ENCODE peak calls at places on chromosomes 7 and 10, in ten cellular contexts. Q is WTC11, K is Panc1, T is body of pancreas, S is RWPE1, U is A549, D is AG10803, L is PC-3, Y is HFFc6, E is choroid plexus epithelial cell. C is an unnamed sample.

GRCh38 chr10:6269953-6270867 is 67.5 kb downstream of the PFKFB3 start:
- DNase-seq in Q (no peak), D (peak), T (no peak), S (no peak), U (no peak), E (no peak), K (no peak), Y (no peak), L (no peak), C (no peak)

GRCh38 chr10:10831085-10831484 is 186.6 kb upstream of the CELF2 start:
- DNase-seq in T (no peak), D (peak), U (no peak), S (peak), E (peak), Y (peak), Q (no peak), K (peak), L (peak), C (no peak)

GRCh38 chr10:90167174-90168064 is 466.0 kb downstream of the KIF20B start:
- DNase-seq in S (peak), K (no peak), Y (no peak), E (peak), L (no peak), D (no peak), T (no peak), U (no peak), Q (no peak), C (no peak)

GRCh38 chr10:33117816-33118215 is 159.8 kb upstream of the ITGB1 start:
- DNase-seq in U (no peak), S (no peak), K (no peak), Y (no peak), E (no peak), T (no peak), Q (no peak), D (no peak), L (no peak), C (no peak)

GRCh38 chr7:101921061-101921460 is 103.6 kb downstream of the CUX1 start:
- DNase-seq in D (no peak), T (no peak), E (no peak), S (no peak), U (no peak), K (no peak), Y (no peak), L (no peak), Q (no peak), C (no peak)

GRCh38 chr10:12348870-12349627 is at the start of gene CAMK1D:
- DNase-seq in S (peak), K (no peak), Q (peak), T (peak), U (peak), Y (peak), E (peak), D (peak), L (peak), C (peak)

GRCh38 chr7:111132833-111133232 is 41.9 kb downstream of the LRRN3 start:
- DNase-seq in K (peak), L (peak), D (no peak), Y (no peak), S (no peak), U (peak), Q (no peak), T (no peak), E (peak), C (no peak)

GRCh38 chr7:33495207-33495606 is 365.8 kb downstream of the BBS9 start:
- DNase-seq in K (no peak), Y (peak), D (peak), L (peak), E (peak), S (no peak), Q (no peak), T (no peak), U (no peak), C (no peak)

GRCh38 chr7:66500087-66500486 is 128.6 kb upstream of the KCTD7 start:
- DNase-seq in S (no peak), L (no peak), U (peak), D (no peak), E (no peak), Q (no peak), T (no peak), K (peak), Y (peak), C (no peak)

GRCh38 chr10:132151951-132152505 is 34.7 kb upstream of the DPYSL4 start:
- DNase-seq in K (no peak), L (no peak), Q (peak), D (no peak), Y (no peak), U (no peak), S (no peak), E (no peak), T (peak), C (no peak)

GRCh38 chr10:3908183-3908582 is 123.2 kb upstream of the KLF6 start:
- DNase-seq in L (no peak), D (peak), Y (no peak), Q (no peak), E (no peak), S (no peak), T (no peak), K (no peak), U (no peak), C (no peak)

GRCh38 chr10:70094287-70094686 is 38.3 kb downstream of the AIFM2 start:
- DNase-seq in Q (no peak), T (no peak), Y (no peak), L (no peak), U (no peak), K (no peak), S (no peak), E (no peak), D (no peak), C (no peak)

GRCh38 chr10:127886371-127887051 is 6.2 kb downstream of the CLRN3 start:
- DNase-seq in D (no peak), Q (no peak), L (no peak), U (no peak), T (no peak), S (no peak), K (no peak), Y (no peak), E (no peak), C (no peak)

GRCh38 chr7:134834689-134835462 is 55.4 kb downstream of the CALD1 start:
- DNase-seq in S (no peak), L (no peak), Q (no peak), D (peak), Y (peak), U (peak), T (no peak), K (no peak), E (peak), C (no peak)

GRCh38 chr7:5218564-5219360 is 28.7 kb downstream of the WIPI2 start:
- DNase-seq in Q (no peak), U (no peak), K (no peak), L (no peak), Y (no peak), S (no peak), D (no peak), T (peak), E (no peak), C (no peak)

GRCh38 chr10:33136271-33136670 is 178.2 kb upstream of the ITGB1 start:
- DNase-seq in Y (peak), U (no peak), Q (no peak), K (no peak), E (no peak), D (peak), S (peak), T (no peak), L (peak), C (peak)

GRCh38 chr7:20217193-20217948 is at the start of gene MACC1:
- DNase-seq in T (peak), E (no peak), Q (peak), D (no peak), K (no peak), U (no peak), L (peak), S (peak), Y (no peak), C (peak)

GRCh38 chr7:2667843-2668242 is 20.2 kb upstream of the AMZ1 start:
- DNase-seq in K (no peak), T (no peak), Q (no peak), U (no peak), L (no peak), E (no peak), S (no peak), Y (no peak), D (no peak), C (no peak)

GRCh38 chr7:78063758-78064157 is 265.2 kb downstream of the PHTF2 start:
- DNase-seq in L (no peak), T (no peak), D (no peak), U (no peak), K (no peak), Y (peak), S (no peak), E (no peak), Q (no peak), C (no peak)

GRCh38 chr7:4774804-4775280 is 581 bp upstream of the AP5Z1 start:
- DNase-seq in Q (no peak), T (peak), U (no peak), Y (peak), L (peak), K (peak), S (peak), D (peak), E (peak), C (peak)

GRCh38 chr10:109883859-109884771 is 39.2 kb downstream of the XPNPEP1 start:
- DNase-seq in T (peak), L (peak), D (peak), Y (peak), Q (peak), K (peak), U (peak), E (peak), S (peak), C (peak)

GRCh38 chr10:11551104-11551503 is 60.3 kb downstream of the USP6NL start:
- DNase-seq in E (no peak), L (no peak), Y (no peak), U (no peak), D (no peak), Q (no peak), S (no peak), K (no peak), T (no peak), C (no peak)

GRCh38 chr10:31617133-31617532 is 298.1 kb downstream of the ZEB1 start:
- DNase-seq in D (no peak), S (no peak), U (no peak), Y (no peak), T (no peak), K (no peak), L (no peak), E (no peak), Q (no peak), C (no peak)

GRCh38 chr7:27172823-27173411 is 1.2 kb downstream of the HOXA10 start:
- DNase-seq in L (peak), T (peak), S (no peak), E (peak), Y (peak), K (no peak), Q (no peak), U (peak), D (peak), C (peak)

GRCh38 chr10:132109341-132110072 is 43.8 kb downstream of the JAKMIP3 start:
- DNase-seq in D (peak), U (no peak), E (no peak), Y (no peak), K (no peak), Q (no peak), T (no peak), S (no peak), L (no peak), C (no peak)

GRCh38 chr10:30495687-30496086 is 61.7 kb downstream of the MAP3K8 start:
- DNase-seq in K (no peak), U (no peak), Q (no peak), T (no peak), D (no peak), S (no peak), E (no peak), L (peak), Y (peak), C (no peak)

GRCh38 chr7:31603076-31603475 is 83.9 kb upstream of the PPP1R17 start:
- DNase-seq in E (no peak), L (peak), K (no peak), S (no peak), Y (no peak), D (peak), U (no peak), Q (no peak), T (no peak), C (no peak)

GRCh38 chr10:3676564-3676963 is 108.4 kb downstream of the KLF6 start:
- DNase-seq in U (no peak), K (no peak), T (no peak), Q (no peak), Y (no peak), E (no peak), L (no peak), D (no peak), S (no peak), C (no peak)

GRCh38 chr10:50622497-50623298 is 1.1 kb downstream of the SGMS1 start:
- DNase-seq in K (no peak), S (peak), L (peak), T (peak), Q (peak), U (peak), E (peak), D (peak), Y (peak), C (peak)

GRCh38 chr10:96999337-96999736 is 167.2 kb downstream of the LCOR start:
- DNase-seq in Q (no peak), D (no peak), Y (no peak), S (no peak), L (no peak), T (no peak), E (no peak), K (no peak), U (no peak), C (no peak)

GRCh38 chr7:55476071-55476803 is 96.1 kb downstream of the VOPP1 start:
- DNase-seq in T (no peak), U (no peak), D (peak), E (peak), L (no peak), Q (no peak), Y (no peak), K (no peak), S (no peak), C (no peak)

GRCh38 chr7:122885583-122886356 is 490 bp downstream of the CADPS2 start:
- DNase-seq in U (peak), T (peak), S (peak), L (peak), D (peak), E (peak), Y (no peak), Q (peak), K (no peak), C (peak)

GRCh38 chr7:3019801-3020200 is 23.9 kb downstream of the CARD11 start:
- DNase-seq in K (no peak), U (no peak), E (no peak), S (no peak), D (no peak), T (no peak), Y (no peak), L (no peak), Q (no peak), C (no peak)

GRCh38 chr10:35726850-35727249 is 84.8 kb upstream of the FZD8 start:
- DNase-seq in K (no peak), U (no peak), Y (no peak), L (no peak), S (no peak), T (no peak), D (peak), Q (no peak), E (no peak), C (no peak)

GRCh38 chr7:23184291-23184690 is 2.4 kb downstream of the NUP42 start:
- DNase-seq in D (no peak), Y (no peak), U (no peak), Q (no peak), K (no peak), S (no peak), E (no peak), T (no peak), L (no peak), C (no peak)

GRCh38 chr7:23181684-23182553 is at the start of gene NUP42:
- DNase-seq in Y (peak), D (peak), S (peak), K (peak), U (peak), T (peak), Q (peak), L (peak), E (peak), C (peak)

GRCh38 chr7:23183279-23184012 is 1.6 kb downstream of the NUP42 start:
- DNase-seq in S (no peak), T (no peak), U (no peak), Q (no peak), K (no peak), Y (no peak), D (peak), E (no peak), L (no peak), C (no peak)

GRCh38 chr7:23185980-23186379 is 4.1 kb downstream of the NUP42 start:
- DNase-seq in K (no peak), S (no peak), U (no peak), L (no peak), Y (no peak), D (no peak), Q (no peak), T (no peak), E (no peak), C (no peak)

DNA sequence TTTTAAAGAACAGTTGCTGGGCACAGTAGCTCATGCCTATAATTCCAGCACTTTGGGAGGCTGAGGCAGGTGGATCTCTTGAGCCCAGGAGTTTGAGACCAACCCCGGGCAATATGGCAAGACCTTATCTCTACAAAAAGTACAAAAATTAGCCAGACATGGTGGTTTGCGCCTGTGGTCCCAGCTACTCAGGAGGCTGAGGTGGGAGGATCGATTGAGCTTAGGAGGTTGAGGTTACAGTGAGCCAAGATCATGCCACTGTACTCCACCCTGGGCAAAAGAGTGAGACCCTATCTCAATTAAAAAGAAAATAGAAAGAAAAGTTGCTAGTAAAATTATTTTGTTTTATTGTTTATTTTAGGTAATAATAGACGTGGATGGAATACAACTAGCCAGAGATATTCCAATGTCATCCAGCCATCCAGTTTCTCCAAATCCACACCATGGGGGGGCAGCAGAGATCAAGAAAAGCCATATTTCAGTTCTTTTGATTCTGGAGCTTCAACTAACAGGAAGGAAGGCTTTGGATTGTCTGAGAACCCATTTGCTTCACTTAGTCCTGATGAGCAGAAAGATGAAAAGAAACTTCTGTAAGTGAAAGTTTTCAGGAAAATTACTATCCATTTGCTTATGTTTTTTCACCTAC is 3.0 kb downstream of the NUP42 start:
- DNase-seq in S (peak), D (peak), Q (no peak), K (peak), E (peak), T (no peak), U (peak), L (peak), Y (peak), C (peak)
- TF ChIP-seq CTCF in S (peak), D (peak), Q (no peak), K (peak), E (peak), T (no peak), U (peak), L (peak), Y (peak), C (peak)

DNA sequence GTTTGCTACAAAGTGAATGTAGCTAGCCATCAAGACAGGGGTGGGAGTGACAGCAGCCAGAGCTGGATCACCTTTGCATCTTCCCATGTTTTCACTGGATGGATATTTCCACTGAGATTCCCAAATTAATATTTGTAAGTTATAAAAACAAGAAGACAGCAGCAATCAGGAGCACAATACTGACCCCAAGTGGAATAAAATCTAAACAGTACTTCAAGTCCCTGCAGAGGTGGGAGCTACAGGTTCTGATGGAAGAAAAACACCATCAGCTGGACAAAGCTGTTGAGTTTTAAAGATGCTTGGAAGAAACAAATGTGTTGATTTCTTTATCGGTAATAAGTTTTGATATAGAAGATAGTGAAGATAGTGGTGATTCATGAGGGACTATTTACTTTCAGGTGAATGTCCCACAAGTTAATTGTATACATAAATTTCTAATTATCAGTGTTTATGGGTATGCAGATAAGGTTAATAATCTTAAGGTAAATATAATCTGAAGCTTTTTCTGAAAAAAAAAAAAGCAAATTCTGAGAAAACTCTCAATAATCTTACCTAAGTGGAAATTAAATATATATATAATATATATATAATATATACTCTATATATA is 129.3 kb downstream of the SLC16A9 start:
- DNase-seq in Q (no peak), K (peak), T (no peak), D (peak), L (peak), Y (peak), U (peak), E (peak), S (peak), C (peak)
- TF ChIP-seq CTCF in Q (no peak), K (peak), T (peak), D (peak), L (peak), Y (peak), U (peak), E (peak), S (peak), C (peak)

DNA sequence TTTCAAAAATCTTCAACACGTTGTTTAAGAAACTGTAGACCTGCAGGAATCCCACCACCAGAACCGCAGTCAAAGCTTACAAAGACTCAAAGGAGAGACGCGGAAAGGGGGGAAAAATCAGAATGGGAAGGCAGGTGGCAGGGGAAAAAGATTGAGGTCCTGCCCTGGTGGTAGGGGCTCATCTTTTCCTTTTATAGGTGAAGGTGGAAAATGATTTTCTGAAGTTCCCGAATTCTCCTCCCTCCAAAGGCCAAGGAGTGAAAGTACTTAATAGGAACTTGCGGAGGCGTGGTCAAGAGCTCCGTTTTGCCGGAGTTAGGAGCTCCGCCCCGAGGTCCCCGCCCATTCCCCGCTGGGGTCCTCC is 729 bp downstream of the BBIP1 start:
- DNase-seq in L (peak), S (peak), T (peak), D (peak), Y (peak), K (peak), U (peak), E (peak), Q (peak), C (peak)
- TF ChIP-seq CTCF in L (no peak), S (peak), T (peak), D (peak), Y (peak), K (peak), U (no peak), E (peak), Q (no peak), C (no peak)

DNA sequence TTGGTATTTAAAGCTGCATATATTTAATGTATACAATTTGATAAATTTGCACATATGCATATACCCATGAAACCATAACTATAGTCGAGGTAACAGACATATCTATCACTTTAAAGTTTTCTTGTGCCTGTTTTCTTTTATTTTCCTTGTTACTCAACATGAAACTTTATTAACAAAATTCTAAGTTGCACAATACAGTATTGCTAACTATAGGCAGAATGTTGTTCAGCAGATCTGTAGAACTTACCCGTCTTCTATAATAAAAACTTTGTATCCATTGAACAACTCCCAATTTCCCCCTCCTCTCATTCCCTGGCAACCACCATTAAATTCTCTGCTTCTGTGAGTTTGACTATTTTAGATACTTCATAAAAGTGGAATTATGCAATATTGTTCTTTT is 404.6 kb upstream of the KCND2 start:
- DNase-seq in S (no peak), Y (no peak), Q (no peak), T (no peak), U (no peak), K (no peak), E (no peak), D (no peak), L (no peak), C (no peak)
- TF ChIP-seq CTCF in S (no peak), Y (no peak), Q (no peak), T (no peak), U (no peak), K (no peak), E (no peak), D (no peak), L (no peak), C (no peak)

GRCh38 chr10:75809003-75809402 is 377.6 kb downstream of the LRMDA start:
- DNase-seq in T (no peak), S (no peak), D (no peak), Y (no peak), U (no peak), K (no peak), L (no peak), E (no peak), Q (no peak), C (no peak)

GRCh38 chr10:75801121-75801520 is 369.7 kb downstream of the LRMDA start:
- DNase-seq in S (no peak), T (no peak), E (no peak), Y (no peak), Q (peak), L (no peak), D (no peak), U (no peak), K (no peak), C (no peak)

GRCh38 chr10:75803816-75804576 is 372.6 kb downstream of the LRMDA start:
- DNase-seq in S (no peak), T (peak), Q (no peak), D (no peak), E (no peak), Y (no peak), K (no peak), L (no peak), U (no peak), C (no peak)
- TF ChIP-seq CTCF in S (no peak), T (no peak), Q (no peak), D (no peak), E (no peak), Y (no peak), K (no peak), L (no peak), U (no peak), C (no peak)

C was measured in Calu3.